ENCODE peak calls at places on chromosomes 16 and 17, in five cellular contexts. W is progenitor cell of endocrine pancreas, J is A549, X is RPMI8226, Z is T follicular helper cell. T is an unnamed sample.

GRCh38 chr17:69117855-69118758 is 23.6 kb downstream of the ABCA6 start:
- DNase-seq in W (no peak), J (no peak), X (no peak), Z (no peak), T (no peak)

GRCh38 chr16:77514500-77515225 is 79.8 kb upstream of the ADAMTS18 start:
- DNase-seq in W (no peak), J (no peak), X (no peak), Z (no peak), T (no peak)

GRCh38 chr16:70753694-70754325 is 47.1 kb downstream of the VAC14 start:
- DNase-seq in W (no peak), J (no peak), X (no peak), Z (no peak), T (no peak)

GRCh38 chr16:10619271-10619849 is 39.0 kb upstream of the EMP2 start:
- DNase-seq in W (no peak), J (no peak), X (peak), Z (no peak), T (no peak)

GRCh38 chr17:77746901-77747620 is 211.4 kb upstream of the TNRC6C start:
- DNase-seq in W (no peak), J (no peak), X (no peak), Z (no peak), T (no peak)

GRCh38 chr16:49470550-49470949 is 96.9 kb downstream of the C16orf78 start:
- DNase-seq in W (no peak), J (no peak), X (no peak), Z (no peak), T (no peak)

GRCh38 chr16:50207652-50208051 is 54.5 kb downstream of the TENT4B start:
- DNase-seq in W (no peak), J (no peak), X (no peak), Z (no peak), T (no peak)

GRCh38 chr16:1223355-1224214 is 1.5 kb downstream of the TPSG1 start:
- DNase-seq in W (no peak), J (no peak), X (no peak), Z (no peak), T (no peak)

GRCh38 chr17:36072431-36073121 is 8.5 kb downstream of the CCL18 start:
- DNase-seq in W (peak), J (peak), X (peak), Z (peak), T (no peak)

GRCh38 chr16:31712064-31712540 is 161.5 kb upstream of the ZNF267 start:
- DNase-seq in W (no peak), J (no peak), X (no peak), Z (no peak), T (no peak)

GRCh38 chr16:72066747-72067146 is 3.7 kb downstream of the HPR start:
- DNase-seq in W (no peak), J (peak), X (peak), Z (no peak), T (no peak)

GRCh38 chr17:57623620-57624019 is 121.5 kb downstream of the CCDC182 start:
- DNase-seq in W (no peak), J (no peak), X (no peak), Z (no peak), T (no peak)

GRCh38 chr17:72516772-72517399 is 396.1 kb downstream of the SOX9 start:
- DNase-seq in W (no peak), J (peak), X (no peak), Z (no peak), T (no peak)

GRCh38 chr16:11613381-11614303 is 26.9 kb upstream of the LITAF start:
- DNase-seq in W (no peak), J (no peak), X (no peak), Z (no peak), T (no peak)

GRCh38 chr16:79811541-79811940 is 211.0 kb upstream of the MAF start:
- DNase-seq in W (no peak), J (no peak), X (no peak), Z (no peak), T (no peak)

T was measured in T-helper 17 cell.